ENCODE peak calls at places on chromosomes 3 and 15, in seven cellular contexts. A is CD8-positive, alpha-beta T cell; V is heart left ventricle; P is breast epithelium; U is stomach; Z is neuronal stem cell; N is CD8-positive, alpha-beta memory T cell. B is an unnamed sample. For H3K9me3 and H3K36me3, the result is how much of the 10 kb centered on the place peaks cover.

GRCh38 chr3:129116482-129116946 is 5.1 kb downstream of the RAB43 start:
- DNase-seq in U (no peak), Z (no peak), V (no peak), P (no peak), A (peak), N (no peak), B (no peak)

GRCh38 chr3:132210476-132211346 is 106.5 kb upstream of the ACP3 start:
- DNase-seq in P (no peak), N (no peak), A (no peak), Z (peak), V (no peak), U (peak), B (no peak)

GRCh38 chr3:9809615-9810356 is at the start of gene TTLL3:
- DNase-seq in N (peak), P (peak), V (peak), A (peak), U (peak), Z (peak), B (peak)

GRCh38 chr3:76040946-76041345 is 255.6 kb upstream of the ZNF717 start:
- DNase-seq in N (no peak), A (no peak), Z (no peak), P (no peak), V (no peak), U (no peak), B (no peak)

GRCh38 chr3:51773529-51773928 is 5.5 kb downstream of the IQCF6 start:
- DNase-seq in V (no peak), Z (no peak), A (no peak), U (no peak), N (no peak), P (no peak), B (no peak)

GRCh38 chr3:138812806-138813205 is 21.9 kb downstream of the PIK3CB start:
- DNase-seq in V (no peak), N (no peak), A (no peak), P (no peak), Z (no peak), U (no peak), B (no peak)

GRCh38 chr3:138861755-138862333 is 27.1 kb upstream of the PIK3CB start:
- DNase-seq in Z (peak), P (no peak), A (no peak), U (no peak), V (no peak), N (no peak), B (no peak)

GRCh38 chr3:170999737-171000242 is 26.7 kb downstream of the SLC2A2 start:
- DNase-seq in U (no peak), A (no peak), Z (no peak), N (no peak), P (no peak), V (no peak), B (no peak)

GRCh38 chr3:140152851-140153640 is 218.1 kb downstream of the CLSTN2 start:
- DNase-seq in Z (no peak), N (no peak), A (no peak), U (no peak), V (no peak), P (no peak), B (no peak)

GRCh38 chr15:59300618-59301139 is 72.0 kb downstream of the MYO1E start:
- DNase-seq in U (peak), A (no peak), P (no peak), Z (no peak), N (no peak), V (no peak), B (no peak)

GRCh38 chr15:25234831-25235230 is 204.0 kb downstream of the UBE3A start:
- DNase-seq in Z (no peak), N (no peak), A (no peak), V (peak), U (no peak), P (no peak), B (peak)
- H3K9me3 ChIP-seq in Z (half or more), N (under half), A (under half), V (under half), U (half or more), P (half or more), B (under half)

GRCh38 chr3:97864-98263 is 98.7 kb upstream of the CHL1 start:
- DNase-seq in A (no peak), V (no peak), U (no peak), N (no peak), P (no peak), Z (no peak), B (no peak)

GRCh38 chr3:99515-99914 is 97.0 kb upstream of the CHL1 start:
- DNase-seq in N (no peak), V (no peak), Z (no peak), P (no peak), U (no peak), A (no peak), B (no peak)

GRCh38 chr3:96259-96658 is 100.3 kb upstream of the CHL1 start:
- DNase-seq in V (no peak), N (no peak), U (no peak), Z (no peak), A (no peak), P (no peak), B (no peak)
- H3K4me3 ChIP-seq in V (no peak), N (no peak), U (no peak), Z (no peak), A (no peak), P (no peak), B (no peak)

GRCh38 chr3:182983811-182984210 is 3.5 kb upstream of the DCUN1D1 start:
- DNase-seq in P (no peak), N (no peak), V (no peak), Z (no peak), A (no peak), U (no peak), B (no peak)
- H3K36me3 ChIP-seq in P (under half), N (under half), V (under half), Z (under half), A (under half), U (under half), B (under half)

DNA sequence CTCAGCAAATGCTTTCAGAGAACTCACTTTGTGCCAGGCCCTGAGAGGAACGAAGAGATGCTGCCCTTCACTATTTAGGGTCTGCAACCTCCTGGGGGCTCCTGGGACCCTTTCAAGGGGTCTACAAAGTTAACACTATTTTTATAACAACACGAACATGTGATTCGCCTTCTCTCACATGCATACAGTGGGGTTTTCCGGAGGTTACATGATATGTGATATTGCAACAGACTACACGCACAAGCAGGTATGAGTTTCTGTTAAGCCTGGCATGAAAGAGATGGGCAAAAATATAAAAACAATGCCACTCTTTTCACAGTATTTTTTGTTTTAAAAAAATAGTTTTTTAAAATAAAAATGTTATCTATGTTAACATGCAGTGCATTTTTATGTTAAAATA is 10.3 kb downstream of the STARD5 start:
- DNase-seq in Z (no peak), A (no peak), V (no peak), N (no peak), U (no peak), P (no peak), B (no peak)
- H3K9me3 ChIP-seq in Z (under half), A (under half), V (under half), N (under half), U (under half), P (under half), B (under half)

DNA sequence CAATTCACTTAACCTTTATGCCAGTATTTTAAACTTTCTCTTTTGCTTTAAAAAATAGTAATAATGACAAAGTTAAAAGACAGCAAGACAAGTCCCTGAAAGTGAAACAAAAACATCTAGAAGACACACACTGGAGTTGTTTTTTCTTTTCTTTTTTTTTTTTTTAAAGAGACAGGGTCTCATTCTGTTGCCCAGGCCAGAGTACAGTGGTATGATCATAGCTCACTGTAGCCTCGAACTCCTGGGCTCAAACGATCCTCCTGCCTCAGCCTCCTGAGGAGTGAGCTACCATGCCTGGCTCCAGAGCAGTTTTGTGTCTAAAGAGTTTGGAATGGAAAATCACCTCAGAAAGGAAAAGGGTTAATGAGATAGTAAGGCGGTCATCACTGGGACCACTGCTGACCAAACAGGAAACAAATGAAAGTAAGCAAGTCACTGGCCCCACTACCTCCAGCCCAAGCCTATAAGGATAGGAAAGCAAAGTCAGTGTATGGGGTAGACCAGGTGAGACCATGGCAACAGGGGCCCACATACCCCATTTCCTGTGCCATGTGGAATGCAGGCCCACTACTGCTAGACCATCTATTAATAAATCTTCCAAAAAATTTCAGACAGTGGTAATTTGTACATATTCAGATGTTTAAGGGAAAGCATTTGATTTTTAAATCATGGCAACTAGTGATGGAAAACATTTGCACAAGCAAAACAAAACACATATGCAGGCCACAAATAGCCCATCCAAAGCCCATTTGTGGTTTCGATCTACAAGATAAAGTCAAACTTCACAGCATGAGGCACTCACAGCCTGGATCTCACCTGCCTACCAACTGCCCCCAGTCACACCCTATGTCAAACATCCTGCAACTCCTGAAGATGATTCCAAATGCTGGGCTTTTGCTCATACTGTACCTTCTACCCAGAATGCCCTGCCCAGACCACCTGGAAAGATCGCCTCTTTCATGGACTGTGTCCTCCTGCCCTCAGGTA is 62.6 kb downstream of the OSBPL10 start:
- DNase-seq in N (no peak), V (no peak), A (no peak), P (no peak), U (no peak), Z (no peak), B (no peak)
- H3K4me3 ChIP-seq in N (no peak), V (no peak), A (no peak), P (no peak), U (no peak), Z (no peak), B (no peak)